ENCODE peak calls at places on chromosomes 1 and 21, in four cellular contexts. L is left ventricle myocardium inferior, V is uterus, X is cardiac muscle cell. U is an unnamed sample. For H3K4me1, the result is how much of the 10 kb centered on the place peaks cover.

GRCh38 chr1:2084306-2084705 is 34.1 kb downstream of the PRKCZ start:
- DNase-seq in X (no peak), L (no peak), V (no peak), U (no peak)

GRCh38 chr1:67534627-67535065 is 104.4 kb upstream of the SERBP1 start:
- DNase-seq in X (no peak), V (no peak), L (no peak), U (no peak)

GRCh38 chr1:197958438-197958837 is 41.3 kb downstream of the LHX9 start:
- DNase-seq in X (no peak), L (no peak), V (no peak), U (no peak)

GRCh38 chr1:167272375-167272957 is 51.8 kb downstream of the POU2F1 start:
- DNase-seq in V (no peak), X (no peak), L (no peak), U (no peak)

GRCh38 chr1:159430985-159431384 is 1.0 kb upstream of the OR10J4 start:
- DNase-seq in L (no peak), V (no peak), X (no peak), U (no peak)

GRCh38 chr1:177969825-177970371 is at the start of gene SEC16B:
- DNase-seq in L (no peak), X (no peak), V (no peak), U (no peak)

GRCh38 chr1:243917177-243917862 is 67.3 kb upstream of the AKT3 start:
- DNase-seq in X (peak), L (peak), V (peak), U (peak)

GRCh38 chr21:42591170-42591869 is 62.1 kb upstream of the PDE9A start:
- DNase-seq in L (no peak), X (no peak), V (no peak), U (no peak)

GRCh38 chr1:1914842-1915692 is at the start of gene CALML6:
- DNase-seq in X (peak), V (no peak), L (no peak), U (no peak)

GRCh38 chr1:2049517-2050481 is at the start of gene PRKCZ:
- DNase-seq in X (peak), L (peak), V (peak), U (peak)

GRCh38 chr1:85142753-85143152 is 58.1 kb downstream of the SYDE2 start:
- DNase-seq in X (no peak), L (peak), V (no peak), U (peak)

GRCh38 chr1:241888232-241888631 is 40.2 kb downstream of the EXO1 start:
- DNase-seq in L (no peak), X (no peak), V (no peak), U (no peak)

GRCh38 chr1:17053071-17053684 is 654 bp downstream of the SDHB start:
- DNase-seq in V (no peak), X (no peak), L (no peak), U (no peak)

GRCh38 chr21:41316641-41317392 is at the start of gene FAM3B:
- DNase-seq in X (peak), L (no peak), V (no peak), U (no peak)

GRCh38 chr1:3017440-3018050 is 3.7 kb upstream of the ACTRT2 start:
- DNase-seq in L (peak), V (no peak), X (no peak), U (no peak)

GRCh38 chr1:234998174-234998741 is 130.4 kb downstream of the TOMM20 start:
- DNase-seq in X (no peak), V (peak), L (peak), U (peak)

GRCh38 chr1:240763771-240764170 is 151.8 kb upstream of the GREM2 start:
- DNase-seq in L (no peak), X (no peak), V (no peak), U (no peak)

DNA sequence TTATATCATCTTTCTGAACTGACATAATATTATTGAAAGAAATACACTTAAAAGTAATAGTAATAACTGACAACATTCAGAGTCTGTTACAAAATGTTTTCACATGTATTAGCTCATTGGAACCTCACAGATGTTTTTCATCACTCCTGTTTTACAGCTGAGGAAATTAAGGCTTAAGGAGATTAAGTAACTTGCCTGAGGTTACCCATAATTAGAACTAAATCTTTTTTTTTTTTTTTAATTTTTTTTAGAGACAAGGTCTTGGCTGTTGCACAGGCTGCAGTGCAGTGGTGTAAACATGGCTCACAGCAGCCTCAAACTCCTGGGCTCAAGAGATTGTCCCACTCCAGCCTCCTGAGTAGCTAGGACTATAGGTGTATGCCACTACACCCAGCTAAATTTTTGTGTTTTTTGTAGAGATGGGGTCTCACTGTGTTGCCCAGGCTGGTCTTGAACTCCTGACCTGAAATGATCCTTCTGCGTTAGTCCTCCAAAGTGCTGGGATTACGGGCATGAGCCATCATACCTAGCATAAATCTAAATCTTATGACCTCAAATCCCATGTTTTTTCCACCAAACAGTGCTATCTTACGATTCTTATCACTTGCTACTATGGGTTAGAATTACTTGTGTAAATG is 64.7 kb upstream of the MACF1 start:
- DNase-seq in X (no peak), V (no peak), L (no peak), U (no peak)
- H3K4me1 ChIP-seq in X (under half), V (under half), L (under half), U (under half)

GRCh38 chr21:32185726-32186125 is 93.1 kb downstream of the MIS18A start:
- DNase-seq in X (no peak), L (no peak), V (no peak), U (no peak)

GRCh38 chr21:32184059-32184458 is 94.8 kb downstream of the MIS18A start:
- DNase-seq in L (no peak), X (peak), V (no peak), U (no peak)

GRCh38 chr21:32185103-32185502 is 93.7 kb downstream of the MIS18A start:
- DNase-seq in X (no peak), L (no peak), V (no peak), U (no peak)

GRCh38 chr21:32184485-32184884 is 94.4 kb downstream of the MIS18A start:
- DNase-seq in L (no peak), X (no peak), V (no peak), U (no peak)

GRCh38 chr21:32186843-32187242 is 92.0 kb downstream of the MIS18A start:
- DNase-seq in V (no peak), X (no peak), L (no peak), U (no peak)
- H3K4me1 ChIP-seq in V (under half), X (under half), L (under half), U (under half)

GRCh38 chr1:66346057-66346795 is 187.7 kb upstream of the SGIP1 start:
- DNase-seq in L (no peak), X (no peak), V (no peak), U (no peak)
- H3K4me1 ChIP-seq in L (half or more), X (under half), V (under half), U (half or more)

DNA sequence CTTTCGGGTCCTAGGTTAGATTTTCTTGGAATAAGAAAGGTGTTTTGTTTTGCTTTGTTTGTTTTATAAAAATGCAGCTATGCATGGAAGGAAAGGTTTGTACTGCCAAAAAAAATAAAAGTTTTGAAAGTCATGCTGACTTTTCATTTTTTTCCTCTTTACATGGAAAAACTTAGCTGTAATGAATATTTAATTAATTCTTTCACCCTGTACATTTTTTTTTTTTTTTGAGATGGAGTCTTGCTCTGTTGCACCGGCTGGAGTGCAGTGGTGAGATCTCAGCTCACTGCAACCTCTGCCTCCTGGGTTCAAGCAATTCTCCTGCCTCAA is 48.7 kb downstream of the NENF start:
- DNase-seq in X (no peak), L (no peak), V (no peak), U (no peak)
- H3K4me1 ChIP-seq in X (under half), L (under half), V (under half), U (under half)

DNA sequence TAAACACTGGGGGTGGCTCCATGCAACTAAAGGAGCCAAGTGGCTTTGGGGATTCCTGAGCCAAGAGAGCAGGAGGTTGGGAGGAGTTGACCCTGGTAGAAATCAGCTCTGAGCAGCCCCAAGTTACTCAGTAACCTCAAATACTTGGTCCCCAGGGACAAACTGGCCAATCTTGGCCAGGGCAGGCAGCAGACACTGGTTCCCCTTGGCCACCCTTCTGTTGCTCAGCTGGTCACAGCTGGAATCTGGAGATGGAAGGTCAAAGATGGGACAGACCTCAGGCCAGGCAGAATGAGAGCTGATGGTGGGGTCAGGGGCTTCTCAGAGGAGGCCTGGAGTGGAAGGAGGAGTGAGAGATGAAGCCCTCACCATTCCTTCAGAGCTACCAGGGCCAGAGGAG is 3.3 kb upstream of the RHBG start:
- DNase-seq in L (no peak), V (no peak), X (no peak), U (no peak)
- H3K4me1 ChIP-seq in L (under half), V (under half), X (under half), U (under half)

GRCh38 chr1:26785611-26786436 is 1.9 kb upstream of the PIGV start:
- DNase-seq in X (no peak), V (no peak), L (no peak), U (peak)
- H3K4me1 ChIP-seq in X (under half), V (under half), L (half or more), U (half or more)